ENCODE peak calls at places on chromosomes 11 and 22, in ten cellular contexts. One of them, this sample, is unnamed.

GRCh38 chr11:11347583-11347982 is 5.5 kb downstream of the CSNK2A3 start:
- DNase-seq in ureter: no peak
- DNase-seq in H7: no peak
- DNase-seq in astrocyte of the spinal cord: no peak
- DNase-seq in tibial nerve: no peak
- DNase-seq in GM10248: no peak
- DNase-seq in MM.1S: no peak
- DNase-seq in NCI-H774: no peak
- DNase-seq in nephron progenitor cell: no peak
- DNase-seq in dorsolateral prefrontal cortex: no peak
- DNase-seq in this sample: no peak

GRCh38 chr11:5380740-5381342 is 2.8 kb upstream of the OR51M1 start:
- DNase-seq in ureter: no peak
- DNase-seq in H7: peak
- DNase-seq in astrocyte of the spinal cord: peak
- DNase-seq in tibial nerve: no peak
- DNase-seq in GM10248: peak
- DNase-seq in MM.1S: peak
- DNase-seq in NCI-H774: peak
- DNase-seq in nephron progenitor cell: peak
- DNase-seq in dorsolateral prefrontal cortex: peak
- DNase-seq in this sample: peak

GRCh38 chr22:30204742-30205111 is 41.8 kb downstream of the LIF start:
- DNase-seq in ureter: no peak
- DNase-seq in H7: peak
- DNase-seq in astrocyte of the spinal cord: peak
- DNase-seq in tibial nerve: no peak
- DNase-seq in GM10248: no peak
- DNase-seq in MM.1S: no peak
- DNase-seq in NCI-H774: no peak
- DNase-seq in nephron progenitor cell: no peak
- DNase-seq in dorsolateral prefrontal cortex: no peak
- DNase-seq in this sample: no peak

GRCh38 chr22:28548411-28548810 is 131.2 kb downstream of the TTC28 start:
- DNase-seq in ureter: no peak
- DNase-seq in H7: no peak
- DNase-seq in astrocyte of the spinal cord: no peak
- DNase-seq in tibial nerve: no peak
- DNase-seq in GM10248: no peak
- DNase-seq in MM.1S: no peak
- DNase-seq in NCI-H774: no peak
- DNase-seq in nephron progenitor cell: no peak
- DNase-seq in dorsolateral prefrontal cortex: no peak
- DNase-seq in this sample: no peak

GRCh38 chr22:35071784-35072183 is 5.8 kb downstream of the ISX start:
- DNase-seq in ureter: no peak
- DNase-seq in H7: no peak
- DNase-seq in astrocyte of the spinal cord: no peak
- DNase-seq in tibial nerve: no peak
- DNase-seq in GM10248: no peak
- DNase-seq in MM.1S: no peak
- DNase-seq in NCI-H774: no peak
- DNase-seq in nephron progenitor cell: no peak
- DNase-seq in dorsolateral prefrontal cortex: no peak
- DNase-seq in this sample: no peak

GRCh38 chr11:70314730-70315129 is 44.2 kb downstream of the PPFIA1 start:
- DNase-seq in ureter: no peak
- DNase-seq in H7: no peak
- DNase-seq in astrocyte of the spinal cord: no peak
- DNase-seq in tibial nerve: no peak
- DNase-seq in GM10248: no peak
- DNase-seq in MM.1S: no peak
- DNase-seq in NCI-H774: no peak
- DNase-seq in nephron progenitor cell: no peak
- DNase-seq in dorsolateral prefrontal cortex: no peak
- DNase-seq in this sample: no peak

GRCh38 chr22:39519681-39520053 is 695 bp upstream of the ATF4 start:
- DNase-seq in ureter: no peak
- DNase-seq in H7: peak
- DNase-seq in astrocyte of the spinal cord: no peak
- DNase-seq in tibial nerve: peak
- DNase-seq in GM10248: peak
- DNase-seq in MM.1S: peak
- DNase-seq in NCI-H774: no peak
- DNase-seq in nephron progenitor cell: no peak
- DNase-seq in dorsolateral prefrontal cortex: no peak
- DNase-seq in this sample: no peak

GRCh38 chr11:45314900-45315299 is 28.8 kb upstream of the SYT13 start:
- DNase-seq in ureter: no peak
- DNase-seq in H7: peak
- DNase-seq in astrocyte of the spinal cord: no peak
- DNase-seq in tibial nerve: no peak
- DNase-seq in GM10248: no peak
- DNase-seq in MM.1S: no peak
- DNase-seq in NCI-H774: no peak
- DNase-seq in nephron progenitor cell: no peak
- DNase-seq in dorsolateral prefrontal cortex: no peak
- DNase-seq in this sample: no peak

GRCh38 chr11:83294208-83294607 is 8.0 kb upstream of the CCDC90B start:
- DNase-seq in ureter: no peak
- DNase-seq in H7: no peak
- DNase-seq in astrocyte of the spinal cord: no peak
- DNase-seq in tibial nerve: no peak
- DNase-seq in GM10248: no peak
- DNase-seq in MM.1S: no peak
- DNase-seq in NCI-H774: no peak
- DNase-seq in nephron progenitor cell: no peak
- DNase-seq in dorsolateral prefrontal cortex: no peak
- DNase-seq in this sample: no peak

GRCh38 chr22:33984211-33984610 is 63.9 kb upstream of the LARGE1 start:
- DNase-seq in ureter: no peak
- DNase-seq in H7: no peak
- DNase-seq in astrocyte of the spinal cord: no peak
- DNase-seq in tibial nerve: no peak
- DNase-seq in GM10248: no peak
- DNase-seq in MM.1S: no peak
- DNase-seq in NCI-H774: no peak
- DNase-seq in nephron progenitor cell: no peak
- DNase-seq in dorsolateral prefrontal cortex: no peak
- DNase-seq in this sample: no peak

GRCh38 chr22:47367993-47368945 is 605.8 kb downstream of the TBC1D22A start:
- DNase-seq in ureter: peak
- DNase-seq in H7: no peak
- DNase-seq in astrocyte of the spinal cord: no peak
- DNase-seq in tibial nerve: no peak
- DNase-seq in GM10248: no peak
- DNase-seq in MM.1S: no peak
- DNase-seq in NCI-H774: no peak
- DNase-seq in nephron progenitor cell: no peak
- DNase-seq in dorsolateral prefrontal cortex: no peak
- DNase-seq in this sample: no peak

GRCh38 chr11:35412285-35412684 is 7.1 kb downstream of the SLC1A2 start:
- DNase-seq in ureter: no peak
- DNase-seq in H7: peak
- DNase-seq in astrocyte of the spinal cord: no peak
- DNase-seq in tibial nerve: no peak
- DNase-seq in GM10248: no peak
- DNase-seq in MM.1S: no peak
- DNase-seq in NCI-H774: no peak
- DNase-seq in nephron progenitor cell: no peak
- DNase-seq in dorsolateral prefrontal cortex: no peak
- DNase-seq in this sample: no peak

GRCh38 chr22:22097727-22098228 is 115.2 kb upstream of the TOP3B start:
- DNase-seq in ureter: no peak
- DNase-seq in H7: no peak
- DNase-seq in astrocyte of the spinal cord: no peak
- DNase-seq in tibial nerve: no peak
- DNase-seq in GM10248: no peak
- DNase-seq in MM.1S: no peak
- DNase-seq in NCI-H774: no peak
- DNase-seq in nephron progenitor cell: no peak
- DNase-seq in dorsolateral prefrontal cortex: no peak
- DNase-seq in this sample: no peak

GRCh38 chr11:68412593-68413475 is 47.7 kb upstream of the PPP6R3 start:
- DNase-seq in ureter: no peak
- DNase-seq in H7: no peak
- DNase-seq in astrocyte of the spinal cord: peak
- DNase-seq in tibial nerve: no peak
- DNase-seq in GM10248: no peak
- DNase-seq in MM.1S: no peak
- DNase-seq in NCI-H774: peak
- DNase-seq in nephron progenitor cell: no peak
- DNase-seq in dorsolateral prefrontal cortex: peak
- DNase-seq in this sample: no peak

GRCh38 chr11:80165763-80166162 is 724.9 kb upstream of the TENM4 start:
- DNase-seq in ureter: no peak
- DNase-seq in H7: no peak
- DNase-seq in astrocyte of the spinal cord: no peak
- DNase-seq in tibial nerve: no peak
- DNase-seq in GM10248: no peak
- DNase-seq in MM.1S: no peak
- DNase-seq in NCI-H774: no peak
- DNase-seq in nephron progenitor cell: no peak
- DNase-seq in dorsolateral prefrontal cortex: no peak
- DNase-seq in this sample: peak

This sample was measured in kidney glomerular epithelial cell.